ENCODE peak calls at places on chromosomes 16 and 17, in four cellular contexts. X is esophagus squamous epithelium, E is prostate gland, O is GM12878. I is an unnamed sample. For H3K36me3 and H3K4me1, the result is how much of the 10 kb centered on the place peaks cover.

GRCh38 chr16:89430436-89431157 is 59.8 kb downstream of the ANKRD11 start:
- DNase-seq in X (no peak), E (no peak), O (no peak), I (no peak)

GRCh38 chr16:77877712-77878111 is 89.3 kb downstream of the VAT1L start:
- DNase-seq in X (no peak), E (no peak), O (no peak), I (peak)

GRCh38 chr17:78995022-78995760 is 14.4 kb downstream of the CANT1 start:
- DNase-seq in X (no peak), E (no peak), O (no peak), I (peak)

GRCh38 chr17:41535764-41536481 is 7.8 kb upstream of the KRT19 start:
- DNase-seq in X (no peak), E (peak), O (no peak), I (no peak)

GRCh38 chr17:18225562-18226283 is at the start of gene LLGL1:
- DNase-seq in X (no peak), E (no peak), O (no peak), I (peak)

GRCh38 chr16:56866955-56867830 is 2.2 kb downstream of the SLC12A3 start:
- DNase-seq in X (no peak), E (peak), O (no peak), I (no peak)

GRCh38 chr17:59754547-59754946 is 47.1 kb downstream of the VMP1 start:
- DNase-seq in X (no peak), E (no peak), O (no peak), I (peak)

GRCh38 chr16:4935231-4935855 is 1.6 kb downstream of the PPL start:
- DNase-seq in X (no peak), E (peak), O (no peak), I (no peak)

GRCh38 chr16:81367821-81368220 is 53.1 kb downstream of the GAN start:
- DNase-seq in X (no peak), E (no peak), O (no peak), I (no peak)

GRCh38 chr17:33328129-33328528 is 35.0 kb upstream of the ASIC2 start:
- DNase-seq in X (no peak), E (no peak), O (no peak), I (no peak)

GRCh38 chr17:68868708-68869107 is 86.5 kb downstream of the ABCA8 start:
- DNase-seq in X (no peak), E (no peak), O (no peak), I (no peak)

GRCh38 chr16:8740775-8741355 is 56.6 kb downstream of the TMEM186 start:
- DNase-seq in X (no peak), E (peak), O (no peak), I (no peak)

GRCh38 chr17:29659155-29659554 is 36.4 kb upstream of the CORO6 start:
- DNase-seq in X (no peak), E (no peak), O (no peak), I (no peak)

GRCh38 chr17:41520821-41521521 is 2.3 kb upstream of the KRT15 start:
- DNase-seq in X (no peak), E (no peak), O (no peak), I (peak)

GRCh38 chr17:80320496-80320895 is 59.8 kb downstream of the RNF213 start:
- DNase-seq in X (no peak), E (no peak), O (no peak), I (no peak)

GRCh38 chr17:79721993-79722671 is 8.6 kb upstream of the ENPP7 start:
- DNase-seq in X (no peak), E (no peak), O (no peak), I (peak)

GRCh38 chr17:40646791-40647548 is 648 bp downstream of the SMARCE1 start:
- DNase-seq in X (no peak), E (no peak), O (no peak), I (peak)

GRCh38 chr17:80254396-80255241 is 6.0 kb upstream of the RNF213 start:
- DNase-seq in X (no peak), E (peak), O (peak), I (peak)

GRCh38 chr17:79028496-79029326 is 4.7 kb downstream of the C1QTNF1 start:
- DNase-seq in X (no peak), E (no peak), O (no peak), I (no peak)

GRCh38 chr17:27293898-27294688 is at the start of gene WSB1:
- DNase-seq in X (peak), E (peak), O (peak), I (peak)

GRCh38 chr16:15829460-15829859 is 27.4 kb downstream of the MYH11 start:
- DNase-seq in X (no peak), E (peak), O (no peak), I (no peak)

GRCh38 chr16:57915811-57916479 is 55.0 kb downstream of the CNGB1 start:
- DNase-seq in X (no peak), E (no peak), O (no peak), I (no peak)

GRCh38 chr16:22948603-22949368 is 134.8 kb downstream of the HS3ST2 start:
- DNase-seq in X (peak), E (peak), O (peak), I (peak)

GRCh38 chr17:81488276-81488860 is 24.2 kb downstream of the ACTG1 start:
- DNase-seq in X (no peak), E (no peak), O (no peak), I (no peak)

GRCh38 chr17:10729334-10730193 is at the start of gene TMEM220:
- DNase-seq in X (no peak), E (peak), O (no peak), I (peak)

GRCh38 chr17:16886655-16887322 is 85.1 kb downstream of the TNFRSF13B start:
- DNase-seq in X (no peak), E (no peak), O (no peak), I (no peak)

GRCh38 chr17:57923182-57923872 is 31.9 kb downstream of the CUEDC1 start:
- DNase-seq in X (no peak), E (no peak), O (no peak), I (no peak)

GRCh38 chr17:64002658-64003525 is 4.7 kb downstream of the PRR29 start:
- DNase-seq in X (no peak), E (no peak), O (no peak), I (no peak)

GRCh38 chr17:64992325-64992802 is 64.2 kb downstream of the GNA13 start:
- DNase-seq in X (no peak), E (no peak), O (no peak), I (peak)

GRCh38 chr16:81608515-81609209 is 164.1 kb downstream of the CMIP start:
- DNase-seq in X (no peak), E (no peak), O (no peak), I (no peak)

GRCh38 chr17:63150994-63151464 is 185.0 kb downstream of the TANC2 start:
- DNase-seq in X (no peak), E (no peak), O (no peak), I (no peak)

GRCh38 chr16:5523794-5524193 is 426.2 kb upstream of the EEF2KMT start:
- DNase-seq in X (no peak), E (no peak), O (no peak), I (no peak)

GRCh38 chr17:6831662-6832263 is at the start of gene TEKT1:
- DNase-seq in X (peak), E (peak), O (no peak), I (peak)

GRCh38 chr16:791131-791530 is 2.7 kb downstream of the CHTF18 start:
- DNase-seq in X (no peak), E (no peak), O (no peak), I (no peak)

GRCh38 chr16:788399-789126 is at the start of gene CHTF18:
- DNase-seq in X (peak), E (peak), O (peak), I (peak)

GRCh38 chr16:789451-789850 is 1.0 kb downstream of the CHTF18 start:
- DNase-seq in X (no peak), E (no peak), O (no peak), I (no peak)

GRCh38 chr16:787978-788398 is at the start of gene RPUSD1:
- DNase-seq in X (no peak), E (no peak), O (no peak), I (peak)

DNA sequence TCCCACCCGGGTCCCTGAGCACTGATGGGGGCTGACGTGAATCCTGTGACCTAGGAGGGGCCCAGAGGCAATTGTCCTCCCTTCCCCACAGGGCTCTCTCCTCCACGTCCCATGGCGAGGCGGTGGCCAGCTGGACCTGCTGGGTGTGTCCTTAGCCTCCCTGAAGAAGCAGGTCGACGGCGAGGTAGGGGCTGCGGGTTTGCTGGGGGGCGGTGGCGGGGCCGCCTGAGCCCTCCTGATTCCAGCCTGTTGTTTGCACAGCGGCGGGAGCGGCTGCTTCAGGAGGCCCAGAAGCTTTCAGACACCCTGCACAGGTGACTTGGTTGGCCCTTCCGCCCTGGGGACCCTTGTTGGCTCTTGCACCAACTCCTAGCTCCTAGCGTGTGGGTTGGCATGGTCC is 1.7 kb downstream of the CHTF18 start:
- DNase-seq in X (no peak), E (no peak), O (no peak), I (no peak)
- H3K36me3 ChIP-seq in X (under half), E (under half), O (under half), I (half or more)

GRCh38 chr16:71930993-71931392 is 35.7 kb downstream of the IST1 start:
- DNase-seq in X (no peak), E (no peak), O (no peak), I (no peak)

GRCh38 chr16:71929048-71929447 is 33.7 kb downstream of the IST1 start:
- DNase-seq in X (no peak), E (no peak), O (no peak), I (peak)

GRCh38 chr16:71927787-71928186 is 32.5 kb downstream of the IST1 start:
- DNase-seq in X (no peak), E (no peak), O (no peak), I (no peak)

GRCh38 chr16:71931599-71931998 is 36.3 kb downstream of the IST1 start:
- DNase-seq in X (no peak), E (no peak), O (no peak), I (no peak)

GRCh38 chr16:71930013-71930563 is 34.8 kb downstream of the IST1 start:
- DNase-seq in X (no peak), E (no peak), O (no peak), I (no peak)
- H3K27ac ChIP-seq in X (no peak), E (no peak), O (no peak), I (no peak)

DNA sequence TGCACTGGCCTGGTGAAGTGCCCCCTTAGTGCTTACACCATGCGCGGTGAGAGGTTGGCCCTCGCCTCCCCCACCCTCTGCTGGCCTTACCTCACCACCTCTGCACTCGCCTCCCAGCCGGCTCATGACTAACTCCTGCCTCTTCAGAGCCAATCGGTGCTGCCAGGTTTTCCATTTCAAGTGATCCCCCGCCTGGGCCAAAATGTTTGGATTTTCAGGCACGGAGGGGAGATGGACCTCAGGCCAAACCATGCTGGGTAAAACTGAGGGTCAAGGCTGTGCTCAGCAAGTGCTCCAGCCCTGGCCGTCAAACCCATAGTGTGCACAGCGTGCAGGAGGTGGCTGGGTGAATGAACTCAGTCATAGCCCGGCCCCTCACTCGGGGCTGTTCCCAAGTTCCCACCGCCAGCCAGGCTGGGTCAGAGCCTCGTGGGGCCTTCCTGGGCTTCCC is 175.4 kb downstream of the SEC14L1 start:
- DNase-seq in X (no peak), E (no peak), O (no peak), I (no peak)
- H3K4me1 ChIP-seq in X (under half), E (under half), O (under half), I (under half)

DNA sequence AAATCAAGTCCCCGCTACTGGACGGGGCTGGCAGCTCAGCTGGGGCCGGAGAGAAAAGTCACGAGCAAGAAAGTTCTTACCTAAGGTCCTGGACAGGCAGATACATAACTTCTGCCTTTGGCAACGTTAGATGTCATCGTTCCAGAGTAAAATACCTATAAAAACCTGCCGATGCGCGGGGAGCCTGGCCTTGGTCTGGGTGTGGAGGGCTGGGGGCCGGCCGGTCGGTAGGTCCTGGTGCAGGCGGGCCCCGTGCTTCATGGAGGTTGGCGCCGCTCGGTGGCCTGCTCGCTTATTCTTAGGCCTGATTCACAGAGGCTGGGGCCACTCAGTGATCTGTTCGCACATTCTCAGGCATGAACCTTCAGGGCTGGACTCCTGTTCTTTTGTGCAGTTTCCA is 33.7 kb upstream of the ZNF750 start:
- DNase-seq in X (no peak), E (no peak), O (no peak), I (no peak)
- H3K36me3 ChIP-seq in X (under half), E (under half), O (under half), I (under half)

DNA sequence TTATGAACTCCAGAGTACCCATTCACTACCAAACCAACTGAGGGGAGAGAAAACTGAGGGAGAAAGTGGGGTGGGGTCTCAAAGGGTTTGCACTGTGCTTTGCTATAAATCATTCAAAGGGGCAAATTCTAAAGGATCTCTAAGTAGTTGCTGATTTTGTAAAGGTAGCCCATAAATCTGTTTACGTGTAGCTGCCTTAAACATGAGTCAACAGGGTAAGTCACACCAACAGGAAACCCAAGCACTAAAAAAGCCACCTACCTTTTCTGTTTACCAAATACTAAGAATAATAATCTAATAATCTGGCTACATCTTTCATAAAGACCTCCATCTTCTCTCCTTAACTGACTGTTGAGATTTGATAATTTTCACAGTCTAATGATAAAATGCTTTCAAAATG is 8.4 kb upstream of the HSBP1 start:
- DNase-seq in X (no peak), E (no peak), O (no peak), I (no peak)
- H3K27ac ChIP-seq in X (no peak), E (no peak), O (no peak), I (no peak)

GRCh38 chr16:2516391-2517240 is 2.9 kb downstream of the ATP6V0C start:
- DNase-seq in X (no peak), E (no peak), O (no peak), I (no peak)
- H3K4me1 ChIP-seq in X (half or more), E (under half), O (under half), I (under half)

I was measured in SJSA1.